ENCODE peak calls at places on chromosomes 1 and 21, in seven cellular contexts. B, L, E, Z, F, Q and T are unnamed samples. For H3K36me3, the result is how much of the 10 kb centered on the place peaks cover.

GRCh38 chr1:172948457-172948856 is 102.3 kb downstream of the TNFSF18 start:
- DNase-seq in B (no peak), L (no peak), E (no peak), Z (peak), F (no peak), Q (no peak), T (no peak)

GRCh38 chr1:31784356-31785019 is 20.3 kb upstream of the ADGRB2 start:
- DNase-seq in B (no peak), L (peak), E (peak), Z (no peak), F (no peak), Q (no peak), T (peak)

GRCh38 chr1:116990612-116991151 is 10.9 kb upstream of the CD101 start:
- DNase-seq in B (no peak), L (no peak), E (peak), Z (no peak), F (no peak), Q (peak), T (peak)

GRCh38 chr1:241985787-241986186 is 13.1 kb downstream of the MAP1LC3C start:
- DNase-seq in B (no peak), L (no peak), E (peak), Z (peak), F (peak), Q (no peak), T (no peak)

GRCh38 chr1:232597721-232598120 is 32.2 kb downstream of the SIPA1L2 start:
- DNase-seq in B (no peak), L (no peak), E (no peak), Z (no peak), F (no peak), Q (no peak), T (no peak)

GRCh38 chr21:38843806-38844479 is 38.2 kb downstream of the ETS2 start:
- DNase-seq in B (peak), L (no peak), E (no peak), Z (no peak), F (no peak), Q (no peak), T (no peak)

GRCh38 chr1:16387201-16388185 is 20.5 kb downstream of the SZRD1 start:
- DNase-seq in B (no peak), L (no peak), E (no peak), Z (no peak), F (no peak), Q (no peak), T (no peak)

GRCh38 chr21:43372663-43373386 is 54.1 kb downstream of the SIK1 start:
- DNase-seq in B (no peak), L (no peak), E (no peak), Z (no peak), F (no peak), Q (no peak), T (peak)

GRCh38 chr1:14804626-14805025 is 206.1 kb downstream of the KAZN start:
- DNase-seq in B (no peak), L (no peak), E (no peak), Z (peak), F (peak), Q (no peak), T (no peak)

GRCh38 chr21:45362748-45363145 is 42.2 kb upstream of the COL18A1 start:
- DNase-seq in B (no peak), L (no peak), E (no peak), Z (no peak), F (no peak), Q (no peak), T (peak)

GRCh38 chr1:201223852-201224670 is 33.4 kb downstream of the IGFN1 start:
- DNase-seq in B (peak), L (no peak), E (no peak), Z (no peak), F (peak), Q (peak), T (no peak)

GRCh38 chr1:28374297-28374696 is 4.8 kb downstream of the PHACTR4 start:
- DNase-seq in B (no peak), L (no peak), E (no peak), Z (no peak), F (peak), Q (no peak), T (no peak)

GRCh38 chr1:186082235-186082937 is 292.7 kb downstream of the TPR start:
- DNase-seq in B (peak), L (no peak), E (peak), Z (no peak), F (peak), Q (peak), T (peak)

GRCh38 chr1:85707267-85707989 is 805 bp downstream of the ZNHIT6 start:
- DNase-seq in B (no peak), L (no peak), E (no peak), Z (no peak), F (no peak), Q (no peak), T (no peak)

GRCh38 chr1:231807498-231807897 is 180.9 kb downstream of the DISC1 start:
- DNase-seq in B (no peak), L (no peak), E (no peak), Z (no peak), F (no peak), Q (no peak), T (no peak)

GRCh38 chr1:247204177-247204647 is 32.4 kb upstream of the ZNF124 start:
- DNase-seq in B (no peak), L (no peak), E (no peak), Z (no peak), F (peak), Q (no peak), T (no peak)

GRCh38 chr1:68347415-68347814 is 102.3 kb downstream of the RPE65 start:
- DNase-seq in B (no peak), L (no peak), E (peak), Z (no peak), F (no peak), Q (no peak), T (peak)

GRCh38 chr1:100400332-100400933 is 48.1 kb downstream of the CDC14A start:
- DNase-seq in B (no peak), L (peak), E (no peak), Z (peak), F (peak), Q (no peak), T (no peak)

GRCh38 chr1:53330819-53331218 is 2.9 kb upstream of the LRP8 start:
- DNase-seq in B (no peak), L (peak), E (no peak), Z (no peak), F (no peak), Q (no peak), T (no peak)

GRCh38 chr1:111821121-111821745 is 65.5 kb downstream of the DDX20 start:
- DNase-seq in B (no peak), L (no peak), E (no peak), Z (no peak), F (peak), Q (no peak), T (no peak)

GRCh38 chr1:15765495-15766194 is 7.0 kb downstream of the FBLIM1 start:
- DNase-seq in B (no peak), L (no peak), E (no peak), Z (no peak), F (no peak), Q (no peak), T (no peak)

GRCh38 chr1:234871710-234872262 is 256.9 kb downstream of the TOMM20 start:
- DNase-seq in B (no peak), L (no peak), E (no peak), Z (no peak), F (peak), Q (no peak), T (no peak)

GRCh38 chr1:82391712-82392111 is 591.0 kb downstream of the ADGRL2 start:
- DNase-seq in B (no peak), L (no peak), E (no peak), Z (no peak), F (no peak), Q (no peak), T (no peak)

GRCh38 chr1:176206006-176206960 is 803 bp downstream of the COP1 start:
- DNase-seq in B (no peak), L (no peak), E (peak), Z (peak), F (peak), Q (no peak), T (peak)

GRCh38 chr1:113615425-113615824 is 143.9 kb downstream of the PHTF1 start:
- DNase-seq in B (no peak), L (no peak), E (no peak), Z (no peak), F (no peak), Q (no peak), T (no peak)

GRCh38 chr21:31706562-31706961 is 25.4 kb downstream of the SCAF4 start:
- DNase-seq in B (no peak), L (no peak), E (no peak), Z (no peak), F (no peak), Q (no peak), T (no peak)

GRCh38 chr1:6026095-6026809 is 19.4 kb upstream of the KCNAB2 start:
- DNase-seq in B (peak), L (peak), E (peak), Z (peak), F (peak), Q (peak), T (peak)

GRCh38 chr1:76299036-76299435 is 224.5 kb downstream of the ST6GALNAC3 start:
- DNase-seq in B (no peak), L (no peak), E (no peak), Z (no peak), F (no peak), Q (no peak), T (no peak)

GRCh38 chr1:22535399-22535798 is 27.9 kb upstream of the EPHA8 start:
- DNase-seq in B (no peak), L (no peak), E (no peak), Z (no peak), F (no peak), Q (no peak), T (no peak)

GRCh38 chr21:37267269-37268185 is at the start of gene VPS26C:
- DNase-seq in B (peak), L (peak), E (peak), Z (peak), F (peak), Q (peak), T (peak)

GRCh38 chr1:183195146-183195571 is 9.1 kb downstream of the LAMC2 start:
- DNase-seq in B (no peak), L (no peak), E (no peak), Z (no peak), F (peak), Q (no peak), T (no peak)

GRCh38 chr1:30744060-30744756 is 13.4 kb downstream of the LAPTM5 start:
- DNase-seq in B (no peak), L (peak), E (no peak), Z (peak), F (no peak), Q (no peak), T (no peak)

GRCh38 chr1:222632749-222633148 is 14.9 kb downstream of the MIA3 start:
- DNase-seq in B (no peak), L (no peak), E (no peak), Z (no peak), F (no peak), Q (no peak), T (no peak)
- H3K36me3 ChIP-seq in B (half or more), L (under half), E (under half), Z (half or more), F (under half), Q (under half), T (half or more)

DNA sequence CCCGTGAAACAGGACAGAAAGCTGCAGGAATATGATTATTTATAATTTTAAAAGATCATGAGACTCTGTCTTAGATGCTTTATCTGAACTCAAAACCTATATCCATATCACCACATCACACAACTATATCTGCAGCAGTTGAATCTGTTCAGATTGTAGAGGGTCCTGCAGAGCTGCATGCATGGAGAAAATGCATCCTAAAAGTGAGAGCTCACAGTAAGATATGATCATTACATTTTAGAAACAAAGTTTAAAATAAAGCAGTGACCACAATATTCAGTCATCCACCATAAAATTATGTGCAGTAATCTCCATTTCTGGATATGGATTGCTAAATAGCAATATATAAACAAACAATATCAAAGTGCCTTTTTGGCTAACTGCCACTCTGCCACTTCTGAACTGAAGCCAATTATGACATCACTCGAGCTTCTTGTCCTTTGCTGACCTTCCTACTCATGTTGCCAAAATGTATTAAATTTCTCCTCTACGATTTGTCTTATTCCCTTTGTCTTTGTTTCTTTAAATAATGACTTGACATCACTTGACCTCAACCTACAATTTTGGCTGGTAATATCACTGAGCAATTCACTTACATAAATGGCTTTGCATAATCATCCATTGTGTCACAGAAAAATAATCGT is 262.1 kb upstream of the CXADR start:
- DNase-seq in B (no peak), L (no peak), E (no peak), Z (no peak), F (no peak), Q (no peak), T (no peak)
- H3K4me3 ChIP-seq in B (no peak), L (no peak), E (no peak), Z (no peak), F (no peak), Q (no peak), T (no peak)

GRCh38 chr1:155455588-155456195 is 106.9 kb downstream of the ASH1L start:
- DNase-seq in B (no peak), L (no peak), E (no peak), Z (no peak), F (no peak), Q (no peak), T (no peak)

GRCh38 chr1:155454096-155454495 is 108.5 kb downstream of the ASH1L start:
- DNase-seq in B (no peak), L (no peak), E (no peak), Z (no peak), F (no peak), Q (no peak), T (no peak)

GRCh38 chr1:155453141-155453540 is 109.5 kb downstream of the ASH1L start:
- DNase-seq in B (no peak), L (no peak), E (no peak), Z (no peak), F (no peak), Q (no peak), T (no peak)

DNA sequence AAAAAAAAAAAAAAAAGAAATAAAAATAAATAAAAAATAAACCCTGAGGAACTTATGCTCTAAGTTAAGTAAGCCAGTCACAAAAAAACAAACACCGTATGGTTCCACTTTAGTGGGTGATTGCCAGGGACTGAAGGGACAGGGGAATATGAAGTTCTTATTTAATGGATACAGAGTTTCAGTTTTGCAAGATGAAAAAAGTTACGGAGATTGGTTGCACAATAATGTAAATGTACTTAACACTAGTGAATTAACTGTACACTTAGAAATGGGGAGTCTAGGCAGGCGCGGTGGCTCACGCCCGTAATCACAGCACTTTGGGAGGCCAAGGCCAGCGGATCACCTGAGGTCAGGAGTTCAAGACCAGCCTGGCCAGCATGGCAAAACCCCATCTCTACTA is 111.4 kb downstream of the ASH1L start:
- DNase-seq in B (no peak), L (no peak), E (no peak), Z (no peak), F (no peak), Q (no peak), T (no peak)
- H3K36me3 ChIP-seq in B (half or more), L (under half), E (under half), Z (under half), F (under half), Q (under half), T (under half)

DNA sequence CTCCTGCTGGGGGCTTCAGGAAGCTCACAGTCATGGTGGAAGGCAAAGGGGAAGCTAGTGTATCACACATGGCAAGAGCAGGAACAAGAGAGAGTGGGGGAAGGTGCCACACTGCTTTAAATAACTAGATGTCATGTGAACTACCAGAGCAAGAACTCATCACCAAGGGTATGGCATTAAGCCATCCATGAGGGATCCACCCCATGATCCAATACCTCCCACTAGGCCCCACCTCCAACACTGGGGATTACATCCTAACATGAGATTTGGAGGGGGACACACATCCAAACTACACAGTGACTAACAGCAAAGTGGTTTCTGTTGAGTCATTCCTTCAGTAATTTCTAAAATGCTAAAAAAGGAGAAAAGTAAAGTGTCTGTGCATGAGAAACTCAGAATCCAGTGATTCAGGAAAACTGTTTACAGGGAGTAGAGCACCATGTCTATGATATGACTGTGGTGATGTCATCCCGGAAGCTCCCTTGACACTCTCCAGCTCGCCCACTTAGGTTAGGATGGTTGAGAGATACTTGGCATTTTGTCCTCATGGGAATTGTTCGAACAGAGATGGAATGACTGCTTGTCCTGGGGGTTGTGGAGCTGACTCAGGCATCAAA is 50.3 kb downstream of the CHD1L start:
- DNase-seq in B (no peak), L (no peak), E (no peak), Z (no peak), F (no peak), Q (no peak), T (no peak)
- H3K4me3 ChIP-seq in B (no peak), L (no peak), E (no peak), Z (no peak), F (no peak), Q (no peak), T (no peak)

GRCh38 chr1:38440402-38440801 is 393.8 kb upstream of the POU3F1 start:
- DNase-seq in B (no peak), L (no peak), E (no peak), Z (no peak), F (no peak), Q (no peak), T (no peak)
- H3K36me3 ChIP-seq in B (under half), L (under half), E (under half), Z (under half), F (under half), Q (under half), T (under half)

GRCh38 chr1:155072531-155073289 is 5.9 kb upstream of the EFNA3 start:
- DNase-seq in B (no peak), L (no peak), E (no peak), Z (no peak), F (no peak), Q (no peak), T (peak)

GRCh38 chr1:155070392-155070700 is 6.8 kb downstream of the EFNA4 start:
- DNase-seq in B (no peak), L (no peak), E (no peak), Z (no peak), F (no peak), Q (no peak), T (no peak)

GRCh38 chr1:155069551-155070391 is 6.2 kb downstream of the EFNA4 start:
- DNase-seq in B (no peak), L (no peak), E (no peak), Z (no peak), F (no peak), Q (no peak), T (no peak)

GRCh38 chr1:155071701-155072100 is 6.9 kb upstream of the EFNA3 start:
- DNase-seq in B (no peak), L (no peak), E (no peak), Z (no peak), F (peak), Q (no peak), T (peak)

GRCh38 chr1:155070721-155071556 is 7.4 kb downstream of the EFNA4 start:
- DNase-seq in B (no peak), L (peak), E (peak), Z (no peak), F (peak), Q (peak), T (peak)
- H3K4me3 ChIP-seq in B (peak), L (peak), E (no peak), Z (no peak), F (no peak), Q (peak), T (peak)

GRCh38 chr1:8023287-8023994 is 2.7 kb downstream of the ERRFI1 start:
- DNase-seq in B (no peak), L (no peak), E (no peak), Z (no peak), F (no peak), Q (peak), T (no peak)
- H3K36me3 ChIP-seq in B (under half), L (under half), E (under half), Z (under half), F (under half), Q (under half), T (under half)

DNA sequence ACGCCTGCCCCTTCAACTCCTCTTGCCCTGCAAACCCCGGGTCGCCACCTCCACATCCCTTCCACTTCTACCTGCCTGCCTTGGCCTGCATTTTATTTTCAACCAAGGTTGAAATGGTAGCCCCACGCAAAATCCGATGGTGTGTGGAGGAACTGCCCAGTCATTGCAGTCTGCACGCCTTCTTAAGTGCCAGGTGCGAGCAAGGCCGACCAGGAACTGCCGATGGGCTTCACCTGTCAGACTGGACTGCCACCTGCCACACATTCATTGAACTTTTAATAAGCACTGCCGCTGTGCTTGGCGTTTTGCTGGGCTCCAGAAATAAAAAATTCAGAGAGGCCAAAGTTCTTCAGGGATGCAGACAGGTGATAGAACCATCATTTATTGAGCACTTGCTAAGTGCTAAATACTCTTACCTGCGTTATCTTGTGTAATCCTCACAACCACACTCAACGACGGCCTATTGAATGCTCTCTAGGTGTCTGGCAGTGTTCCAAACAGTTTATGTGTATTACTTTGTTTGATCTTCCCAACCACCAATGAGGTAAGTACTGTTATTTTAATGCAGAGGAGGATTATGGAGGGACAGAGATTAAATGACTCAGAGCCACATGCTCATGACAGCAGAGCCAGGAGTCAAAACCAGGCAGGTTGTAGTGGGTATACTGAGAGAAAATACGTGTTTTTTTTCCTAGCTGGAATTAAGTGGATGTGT is 36.2 kb downstream of the CACHD1 start:
- DNase-seq in B (no peak), L (no peak), E (no peak), Z (no peak), F (peak), Q (no peak), T (peak)
- H3K4me3 ChIP-seq in B (peak), L (peak), E (no peak), Z (no peak), F (no peak), Q (peak), T (peak)